ENCODE peak calls at places on chromosome 22, in ten cellular contexts. One of them, this sample, is unnamed.

GRCh38 chr22:17797721-17798559 is 23.7 kb upstream of the BID start:
- DNase-seq in ACHN: no peak
- DNase-seq in NCI-H2081: no peak
- DNase-seq in fibroblast of gingiva: no peak
- DNase-seq in NCI-H1092: no peak
- DNase-seq in T-helper 2 cell: no peak
- DNase-seq in H7: no peak
- DNase-seq in nucleus accumbens: no peak
- DNase-seq in Peyer's patch: no peak
- DNase-seq in right atrium auricular region: no peak
- DNase-seq in this sample: no peak

GRCh38 chr22:37183432-37184379 is 4.3 kb downstream of the C1QTNF6 start:
- DNase-seq in ACHN: no peak
- DNase-seq in NCI-H2081: no peak
- DNase-seq in fibroblast of gingiva: no peak
- DNase-seq in NCI-H1092: no peak
- DNase-seq in T-helper 2 cell: no peak
- DNase-seq in H7: no peak
- DNase-seq in nucleus accumbens: no peak
- DNase-seq in Peyer's patch: peak
- DNase-seq in right atrium auricular region: no peak
- DNase-seq in this sample: no peak

GRCh38 chr22:42820075-42820763 is 36.9 kb downstream of the ARFGAP3 start:
- DNase-seq in ACHN: peak
- DNase-seq in NCI-H2081: peak
- DNase-seq in fibroblast of gingiva: peak
- DNase-seq in NCI-H1092: no peak
- DNase-seq in T-helper 2 cell: no peak
- DNase-seq in H7: peak
- DNase-seq in nucleus accumbens: no peak
- DNase-seq in Peyer's patch: no peak
- DNase-seq in right atrium auricular region: peak
- DNase-seq in this sample: peak

GRCh38 chr22:45504703-45505341 is 2.1 kb downstream of the FBLN1 start:
- DNase-seq in ACHN: no peak
- DNase-seq in NCI-H2081: no peak
- DNase-seq in fibroblast of gingiva: peak
- DNase-seq in NCI-H1092: no peak
- DNase-seq in T-helper 2 cell: no peak
- DNase-seq in H7: peak
- DNase-seq in nucleus accumbens: no peak
- DNase-seq in Peyer's patch: no peak
- DNase-seq in right atrium auricular region: no peak
- DNase-seq in this sample: no peak

GRCh38 chr22:31248138-31248745 is 36.1 kb downstream of the LIMK2 start:
- DNase-seq in ACHN: peak
- DNase-seq in NCI-H2081: no peak
- DNase-seq in fibroblast of gingiva: peak
- DNase-seq in NCI-H1092: no peak
- DNase-seq in T-helper 2 cell: peak
- DNase-seq in H7: peak
- DNase-seq in nucleus accumbens: no peak
- DNase-seq in Peyer's patch: peak
- DNase-seq in right atrium auricular region: peak
- DNase-seq in this sample: peak

GRCh38 chr22:20652582-20652981 is 121.3 kb upstream of the SERPIND1 start:
- DNase-seq in ACHN: no peak
- DNase-seq in NCI-H2081: no peak
- DNase-seq in fibroblast of gingiva: no peak
- DNase-seq in NCI-H1092: no peak
- DNase-seq in T-helper 2 cell: no peak
- DNase-seq in H7: no peak
- DNase-seq in nucleus accumbens: no peak
- DNase-seq in Peyer's patch: no peak
- DNase-seq in right atrium auricular region: peak
- DNase-seq in this sample: no peak

GRCh38 chr22:29555065-29555644 is 1.6 kb upstream of the THOC5 start:
- DNase-seq in ACHN: no peak
- DNase-seq in NCI-H2081: no peak
- DNase-seq in fibroblast of gingiva: peak
- DNase-seq in NCI-H1092: no peak
- DNase-seq in T-helper 2 cell: no peak
- DNase-seq in H7: no peak
- DNase-seq in nucleus accumbens: no peak
- DNase-seq in Peyer's patch: no peak
- DNase-seq in right atrium auricular region: no peak
- DNase-seq in this sample: no peak

GRCh38 chr22:42442746-42443145 is 10.5 kb upstream of the NFAM1 start:
- DNase-seq in ACHN: no peak
- DNase-seq in NCI-H2081: no peak
- DNase-seq in fibroblast of gingiva: no peak
- DNase-seq in NCI-H1092: no peak
- DNase-seq in T-helper 2 cell: no peak
- DNase-seq in H7: peak
- DNase-seq in nucleus accumbens: no peak
- DNase-seq in Peyer's patch: no peak
- DNase-seq in right atrium auricular region: no peak
- DNase-seq in this sample: no peak

GRCh38 chr22:17087176-17088131 is 2.7 kb downstream of the IL17RA start:
- DNase-seq in ACHN: no peak
- DNase-seq in NCI-H2081: no peak
- DNase-seq in fibroblast of gingiva: peak
- DNase-seq in NCI-H1092: no peak
- DNase-seq in T-helper 2 cell: no peak
- DNase-seq in H7: no peak
- DNase-seq in nucleus accumbens: no peak
- DNase-seq in Peyer's patch: peak
- DNase-seq in right atrium auricular region: no peak
- DNase-seq in this sample: no peak

GRCh38 chr22:39723463-39723862 is 152.9 kb downstream of the CACNA1I start:
- DNase-seq in ACHN: no peak
- DNase-seq in NCI-H2081: no peak
- DNase-seq in fibroblast of gingiva: no peak
- DNase-seq in NCI-H1092: no peak
- DNase-seq in T-helper 2 cell: no peak
- DNase-seq in H7: no peak
- DNase-seq in nucleus accumbens: no peak
- DNase-seq in Peyer's patch: no peak
- DNase-seq in right atrium auricular region: no peak
- DNase-seq in this sample: no peak

GRCh38 chr22:27086728-27087450 is 429.5 kb downstream of the MIAT start:
- DNase-seq in ACHN: no peak
- DNase-seq in NCI-H2081: no peak
- DNase-seq in fibroblast of gingiva: no peak
- DNase-seq in NCI-H1092: no peak
- DNase-seq in T-helper 2 cell: no peak
- DNase-seq in H7: peak
- DNase-seq in nucleus accumbens: no peak
- DNase-seq in Peyer's patch: no peak
- DNase-seq in right atrium auricular region: no peak
- DNase-seq in this sample: peak

GRCh38 chr22:27487600-27488450 is 313.7 kb downstream of the MN1 start:
- DNase-seq in ACHN: no peak
- DNase-seq in NCI-H2081: no peak
- DNase-seq in fibroblast of gingiva: no peak
- DNase-seq in NCI-H1092: no peak
- DNase-seq in T-helper 2 cell: no peak
- DNase-seq in H7: no peak
- DNase-seq in nucleus accumbens: no peak
- DNase-seq in Peyer's patch: no peak
- DNase-seq in right atrium auricular region: no peak
- DNase-seq in this sample: no peak

GRCh38 chr22:47162865-47163264 is 400.4 kb downstream of the TBC1D22A start:
- DNase-seq in ACHN: no peak
- DNase-seq in NCI-H2081: no peak
- DNase-seq in fibroblast of gingiva: no peak
- DNase-seq in NCI-H1092: no peak
- DNase-seq in T-helper 2 cell: no peak
- DNase-seq in H7: no peak
- DNase-seq in nucleus accumbens: no peak
- DNase-seq in Peyer's patch: peak
- DNase-seq in right atrium auricular region: no peak
- DNase-seq in this sample: no peak

GRCh38 chr22:37425800-37426531 is 1.3 kb downstream of the ELFN2 start:
- DNase-seq in ACHN: no peak
- DNase-seq in NCI-H2081: peak
- DNase-seq in fibroblast of gingiva: no peak
- DNase-seq in NCI-H1092: no peak
- DNase-seq in T-helper 2 cell: no peak
- DNase-seq in H7: peak
- DNase-seq in nucleus accumbens: no peak
- DNase-seq in Peyer's patch: no peak
- DNase-seq in right atrium auricular region: no peak
- DNase-seq in this sample: no peak

GRCh38 chr22:37060801-37061610 is 9.5 kb downstream of the KCTD17 start:
- DNase-seq in ACHN: no peak
- DNase-seq in NCI-H2081: peak
- DNase-seq in fibroblast of gingiva: no peak
- DNase-seq in NCI-H1092: no peak
- DNase-seq in T-helper 2 cell: no peak
- DNase-seq in H7: no peak
- DNase-seq in nucleus accumbens: no peak
- DNase-seq in Peyer's patch: no peak
- DNase-seq in right atrium auricular region: no peak
- DNase-seq in this sample: no peak

GRCh38 chr22:19891350-19892248 is 36.9 kb upstream of the GNB1L start:
- DNase-seq in ACHN: peak
- DNase-seq in NCI-H2081: peak
- DNase-seq in fibroblast of gingiva: no peak
- DNase-seq in NCI-H1092: peak
- DNase-seq in T-helper 2 cell: peak
- DNase-seq in H7: peak
- DNase-seq in nucleus accumbens: no peak
- DNase-seq in Peyer's patch: peak
- DNase-seq in right atrium auricular region: no peak
- DNase-seq in this sample: peak

GRCh38 chr22:27512283-27512761 is 289.2 kb downstream of the MN1 start:
- DNase-seq in ACHN: no peak
- DNase-seq in NCI-H2081: no peak
- DNase-seq in fibroblast of gingiva: peak
- DNase-seq in NCI-H1092: no peak
- DNase-seq in T-helper 2 cell: no peak
- DNase-seq in H7: no peak
- DNase-seq in nucleus accumbens: no peak
- DNase-seq in Peyer's patch: peak
- DNase-seq in right atrium auricular region: peak
- DNase-seq in this sample: no peak

GRCh38 chr22:42635531-42635930 is 4.9 kb downstream of the ATP5MGL start:
- DNase-seq in ACHN: peak
- DNase-seq in NCI-H2081: no peak
- DNase-seq in fibroblast of gingiva: peak
- DNase-seq in NCI-H1092: no peak
- DNase-seq in T-helper 2 cell: no peak
- DNase-seq in H7: no peak
- DNase-seq in nucleus accumbens: no peak
- DNase-seq in Peyer's patch: no peak
- DNase-seq in right atrium auricular region: peak
- DNase-seq in this sample: no peak

GRCh38 chr22:47094861-47095330 is 332.4 kb downstream of the TBC1D22A start:
- DNase-seq in ACHN: no peak
- DNase-seq in NCI-H2081: no peak
- DNase-seq in fibroblast of gingiva: no peak
- DNase-seq in NCI-H1092: no peak
- DNase-seq in T-helper 2 cell: no peak
- DNase-seq in H7: no peak
- DNase-seq in nucleus accumbens: no peak
- DNase-seq in Peyer's patch: no peak
- DNase-seq in right atrium auricular region: no peak
- DNase-seq in this sample: no peak

GRCh38 chr22:46013460-46014416 is 36.8 kb upstream of the WNT7B start:
- DNase-seq in ACHN: peak
- DNase-seq in NCI-H2081: peak
- DNase-seq in fibroblast of gingiva: peak
- DNase-seq in NCI-H1092: peak
- DNase-seq in T-helper 2 cell: peak
- DNase-seq in H7: peak
- DNase-seq in nucleus accumbens: peak
- DNase-seq in Peyer's patch: peak
- DNase-seq in right atrium auricular region: peak
- DNase-seq in this sample: peak

GRCh38 chr22:48750282-48750681 is 1077.4 kb downstream of the BRD1 start:
- DNase-seq in ACHN: no peak
- DNase-seq in NCI-H2081: no peak
- DNase-seq in fibroblast of gingiva: no peak
- DNase-seq in NCI-H1092: no peak
- DNase-seq in T-helper 2 cell: no peak
- DNase-seq in H7: no peak
- DNase-seq in nucleus accumbens: no peak
- DNase-seq in Peyer's patch: no peak
- DNase-seq in right atrium auricular region: no peak
- DNase-seq in this sample: no peak

GRCh38 chr22:22064580-22064979 is 82.0 kb upstream of the TOP3B start:
- DNase-seq in ACHN: no peak
- DNase-seq in NCI-H2081: no peak
- DNase-seq in fibroblast of gingiva: no peak
- DNase-seq in NCI-H1092: no peak
- DNase-seq in T-helper 2 cell: no peak
- DNase-seq in H7: no peak
- DNase-seq in nucleus accumbens: no peak
- DNase-seq in Peyer's patch: no peak
- DNase-seq in right atrium auricular region: no peak
- DNase-seq in this sample: no peak

GRCh38 chr22:43828711-43829447 is 16.8 kb upstream of the EFCAB6 start:
- DNase-seq in ACHN: no peak
- DNase-seq in NCI-H2081: no peak
- DNase-seq in fibroblast of gingiva: peak
- DNase-seq in NCI-H1092: no peak
- DNase-seq in T-helper 2 cell: no peak
- DNase-seq in H7: peak
- DNase-seq in nucleus accumbens: no peak
- DNase-seq in Peyer's patch: peak
- DNase-seq in right atrium auricular region: peak
- DNase-seq in this sample: peak

This sample was measured in NCI-H1694.